ENCODE peak calls at places on chromosomes 6 and 20, in four cellular contexts. A, Y, D and I are unnamed samples.

GRCh38 chr20:44598413-44599290 is 16.3 kb downstream of the PKIG start:
- DNase-seq in A (peak), Y (peak), D (no peak), I (no peak)

GRCh38 chr6:15299430-15300131 is 53.7 kb downstream of the JARID2 start:
- DNase-seq in A (peak), Y (no peak), D (no peak), I (no peak)

GRCh38 chr6:145508107-145508506 is 227.2 kb downstream of the EPM2A start:
- DNase-seq in A (no peak), Y (no peak), D (peak), I (no peak)

GRCh38 chr20:13703265-13703664 is 64.5 kb upstream of the TASP1 start:
- DNase-seq in A (no peak), Y (no peak), D (peak), I (no peak)

GRCh38 chr6:40947876-40948514 is 91.0 kb downstream of the UNC5CL start:
- DNase-seq in A (no peak), Y (peak), D (peak), I (no peak)

GRCh38 chr20:59095140-59095539 is 52.6 kb upstream of the PRELID3B start:
- DNase-seq in A (no peak), Y (no peak), D (no peak), I (no peak)

GRCh38 chr6:29625337-29625930 is 7.5 kb downstream of the GABBR1 start:
- DNase-seq in A (no peak), Y (no peak), D (no peak), I (no peak)

GRCh38 chr6:3591970-3592369 is 135.1 kb upstream of the SLC22A23 start:
- DNase-seq in A (no peak), Y (no peak), D (no peak), I (no peak)

GRCh38 chr6:69233195-69233524 is 563.6 kb downstream of the LMBRD1 start:
- DNase-seq in A (no peak), Y (no peak), D (no peak), I (peak)

GRCh38 chr6:39247667-39248194 is 18.5 kb upstream of the KCNK5 start:
- DNase-seq in A (no peak), Y (no peak), D (no peak), I (no peak)

GRCh38 chr6:121142093-121142492 is 192.2 kb downstream of the TBC1D32 start:
- DNase-seq in A (no peak), Y (no peak), D (no peak), I (no peak)

GRCh38 chr6:42453027-42453648 is 1.4 kb upstream of the TRERF1 start:
- DNase-seq in A (peak), Y (peak), D (peak), I (peak)

GRCh38 chr6:72953901-72954494 is 271.3 kb downstream of the KHDC1L start:
- DNase-seq in A (no peak), Y (no peak), D (no peak), I (no peak)
- TF ChIP-seq CTCF in A (no peak), Y (no peak), D (no peak), I (no peak)

DNA sequence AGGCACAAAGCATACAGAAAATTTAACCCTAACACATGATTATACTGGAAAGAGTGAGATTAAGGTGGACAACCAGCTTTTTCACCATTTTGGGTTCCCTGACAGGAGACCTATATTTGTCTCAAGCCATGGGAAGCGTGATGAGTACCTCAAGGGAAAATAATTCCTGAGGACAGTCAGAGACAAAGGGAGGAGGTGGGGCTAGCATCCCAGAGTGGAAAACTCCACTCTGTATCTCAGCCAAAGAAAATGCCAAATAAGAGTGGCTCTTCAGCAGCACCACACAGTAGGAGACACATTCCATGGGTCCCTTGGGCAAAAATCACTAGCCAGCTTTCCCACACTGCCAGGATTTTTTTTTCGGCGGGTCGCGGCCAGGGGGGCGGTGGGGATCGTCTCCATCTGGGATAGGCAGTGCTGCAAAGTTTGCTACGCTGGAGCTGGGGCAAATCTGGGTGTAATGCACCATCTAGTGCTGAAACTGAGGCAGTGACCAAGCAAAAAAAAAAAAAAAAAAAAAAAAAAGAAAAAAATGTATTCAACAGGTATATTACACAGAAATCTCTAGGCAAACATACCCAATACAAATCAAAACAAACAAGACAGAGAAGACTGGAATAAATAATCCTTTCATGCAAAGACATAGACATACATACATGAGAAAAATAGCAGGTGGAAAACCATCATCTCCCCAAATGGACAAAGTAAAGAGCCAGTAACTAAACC is 77.3 kb upstream of the SLC35F1 start:
- DNase-seq in A (no peak), Y (peak), D (peak), I (peak)
- TF ChIP-seq CTCF in A (no peak), Y (peak), D (peak), I (peak)

GRCh38 chr6:46103437-46103836 is 26.4 kb upstream of the ENPP4 start:
- DNase-seq in A (no peak), Y (no peak), D (no peak), I (no peak)
- TF ChIP-seq CTCF in A (peak), Y (peak), D (peak), I (no peak)

DNA sequence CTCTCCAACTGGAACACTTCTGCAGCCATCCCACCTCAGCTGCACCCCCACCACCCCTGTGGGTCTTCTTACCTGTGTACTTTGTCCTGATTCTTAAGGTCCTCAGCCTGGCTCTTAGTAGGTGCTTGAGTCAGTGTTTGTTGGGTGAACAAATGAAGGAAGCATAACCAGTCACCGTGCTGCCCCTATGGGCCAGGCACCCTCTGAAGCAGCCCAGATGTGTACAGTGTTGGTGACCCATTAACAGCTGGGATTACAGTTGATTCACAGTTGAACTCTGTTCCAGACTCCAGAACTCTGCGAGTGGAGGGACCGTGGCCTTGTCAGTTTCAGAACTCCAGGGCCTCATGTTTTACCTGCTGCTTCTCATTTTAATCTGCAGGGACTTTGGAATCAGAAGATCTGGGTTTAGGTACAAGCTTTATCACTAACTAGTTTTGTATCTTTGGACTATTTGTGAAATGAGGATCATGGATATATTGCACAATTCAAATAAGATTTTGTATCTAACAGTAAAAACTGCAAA is 203.8 kb downstream of the TMEM242 start:
- DNase-seq in A (no peak), Y (no peak), D (no peak), I (no peak)
- TF ChIP-seq CTCF in A (no peak), Y (no peak), D (no peak), I (no peak)